ENCODE peak calls at places on chromosomes 5 and 9, in six cellular contexts. P is fibroblast of lung; F is KBM-7; V is stimulated activated CD4-positive, alpha-beta T cell treated with anti-CD3 and anti-CD28 coated beads, Interleukin-4, amount 100 ng/mL, for 1 hour; J is astrocyte of the cerebellum; Y is posterior cingulate gyrus. A is an unnamed sample.

GRCh38 chr9:89606567-89607311 is 1.9 kb downstream of the GADD45G start:
- DNase-seq in P (peak), F (peak), V (peak), J (no peak), Y (no peak), A (peak)

GRCh38 chr5:76426391-76426802 is 23.3 kb downstream of the IQGAP2 start:
- DNase-seq in P (no peak), F (no peak), V (no peak), J (no peak), Y (no peak), A (no peak)

GRCh38 chr5:122202952-122203351 is 73.6 kb downstream of the ZNF474 start:
- DNase-seq in P (peak), F (no peak), V (no peak), J (peak), Y (no peak), A (no peak)

GRCh38 chr9:36163049-36163839 is 5.9 kb upstream of the CCIN start:
- DNase-seq in P (peak), F (no peak), V (no peak), J (peak), Y (no peak), A (no peak)

GRCh38 chr9:125600194-125600593 is 106.8 kb downstream of the MAPKAP1 start:
- DNase-seq in P (no peak), F (no peak), V (no peak), J (no peak), Y (no peak), A (no peak)

GRCh38 chr9:79129865-79130480 is 441.8 kb upstream of the TLE4 start:
- DNase-seq in P (peak), F (peak), V (peak), J (peak), Y (peak), A (peak)

GRCh38 chr9:118957585-118957984 is 411.6 kb downstream of the BRINP1 start:
- DNase-seq in P (no peak), F (no peak), V (no peak), J (no peak), Y (no peak), A (no peak)

GRCh38 chr9:2745560-2746380 is 28.5 kb downstream of the KCNV2 start:
- DNase-seq in P (no peak), F (peak), V (no peak), J (no peak), Y (no peak), A (no peak)

GRCh38 chr9:129311638-129312037 is 133.6 kb upstream of the IER5L start:
- DNase-seq in P (no peak), F (no peak), V (no peak), J (no peak), Y (no peak), A (no peak)

GRCh38 chr5:111364992-111365391 is 140.8 kb downstream of the CAMK4 start:
- DNase-seq in P (peak), F (no peak), V (no peak), J (peak), Y (no peak), A (no peak)

GRCh38 chr5:97194366-97194765 is 11.3 kb upstream of the RIOK2 start:
- DNase-seq in P (no peak), F (peak), V (no peak), J (no peak), Y (no peak), A (peak)

GRCh38 chr5:142215915-142216681 is 107.5 kb downstream of the NDFIP1 start:
- DNase-seq in P (peak), F (no peak), V (no peak), J (peak), Y (no peak), A (no peak)

GRCh38 chr9:33209394-33209793 is 30.6 kb upstream of the SPINK4 start:
- DNase-seq in P (no peak), F (no peak), V (no peak), J (no peak), Y (no peak), A (no peak)

GRCh38 chr5:168691891-168692290 is 112.7 kb upstream of the PANK3 start:
- DNase-seq in P (no peak), F (no peak), V (no peak), J (no peak), Y (no peak), A (no peak)

GRCh38 chr9:109311731-109312130 is 9.1 kb downstream of the EPB41L4B start:
- DNase-seq in P (no peak), F (no peak), V (no peak), J (no peak), Y (no peak), A (no peak)

GRCh38 chr9:6788175-6789016 is 30.6 kb downstream of the KDM4C start:
- DNase-seq in P (peak), F (no peak), V (no peak), J (no peak), Y (peak), A (no peak)

GRCh38 chr5:160271396-160271795 is 41.0 kb downstream of the CCNJL start:
- DNase-seq in P (no peak), F (peak), V (no peak), J (no peak), Y (no peak), A (peak)

GRCh38 chr9:72396247-72397091 is 31.5 kb upstream of the ZFAND5 start:
- DNase-seq in P (peak), F (no peak), V (no peak), J (no peak), Y (no peak), A (no peak)

GRCh38 chr9:92294297-92294676 is 790 bp upstream of the IARS1 start:
- DNase-seq in P (peak), F (no peak), V (no peak), J (no peak), Y (no peak), A (peak)

GRCh38 chr9:15421532-15421931 is 1.1 kb upstream of the SNAPC3 start:
- DNase-seq in P (no peak), F (no peak), V (no peak), J (no peak), Y (no peak), A (no peak)

GRCh38 chr9:119556129-119556875 is 187.1 kb upstream of the BRINP1 start:
- DNase-seq in P (peak), F (peak), V (peak), J (peak), Y (peak), A (peak)

GRCh38 chr5:139642213-139642612 is 5.9 kb upstream of the CXXC5 start:
- DNase-seq in P (no peak), F (no peak), V (no peak), J (no peak), Y (peak), A (no peak)

GRCh38 chr5:99033014-99033931 is 104.5 kb upstream of the CHD1 start:
- DNase-seq in P (peak), F (peak), V (no peak), J (no peak), Y (no peak), A (peak)

GRCh38 chr9:115327441-115328122 is 209.6 kb upstream of the TNC start:
- DNase-seq in P (no peak), F (no peak), V (no peak), J (no peak), Y (no peak), A (no peak)

GRCh38 chr5:80128129-80128528 is 93.0 kb downstream of the THBS4 start:
- DNase-seq in P (no peak), F (no peak), V (no peak), J (no peak), Y (no peak), A (no peak)

GRCh38 chr9:16125637-16126036 is 572.8 kb downstream of the CCDC171 start:
- DNase-seq in P (no peak), F (no peak), V (no peak), J (no peak), Y (no peak), A (no peak)

GRCh38 chr5:172450861-172451695 is 3.2 kb downstream of the SH3PXD2B start:
- DNase-seq in P (peak), F (peak), V (peak), J (no peak), Y (no peak), A (peak)

GRCh38 chr5:110726249-110727024 is at the start of gene TMEM232:
- DNase-seq in P (peak), F (no peak), V (peak), J (peak), Y (peak), A (peak)

GRCh38 chr5:149348463-149348862 is 3.2 kb downstream of the GRPEL2 start:
- DNase-seq in P (no peak), F (no peak), V (no peak), J (no peak), Y (no peak), A (no peak)

GRCh38 chr9:132126837-132127236 is 35.0 kb upstream of the NTNG2 start:
- DNase-seq in P (no peak), F (no peak), V (no peak), J (no peak), Y (no peak), A (no peak)